ENCODE peak calls at places on chromosomes 1 and 21, in seven cellular contexts. Y is esophagus squamous epithelium, G is RWPE1, P is uterus, C is AG04450, R is fibroblast of pulmonary artery, J is brain microvascular endothelial cell. M is an unnamed sample.

GRCh38 chr1:234778215-234779159 is 168.5 kb upstream of the IRF2BP2 start:
- DNase-seq in Y (no peak), G (no peak), P (no peak), C (no peak), R (no peak), J (no peak), M (no peak)

GRCh38 chr1:65148548-65149390 is 766 bp downstream of the AK4 start:
- DNase-seq in Y (no peak), G (peak; percentile 41), P (peak; percentile 47), C (no peak), R (peak; percentile 56), J (no peak), M (peak; percentile 71)

GRCh38 chr21:37459575-37459974 is 93.0 kb downstream of the DYRK1A start:
- DNase-seq in Y (no peak), G (peak; percentile 21), P (no peak), C (peak; percentile 30), R (peak; percentile 45), J (peak; percentile 56), M (no peak)

GRCh38 chr21:32445101-32445500 is 32.6 kb downstream of the EVA1C start:
- DNase-seq in Y (no peak), G (no peak), P (no peak), C (no peak), R (no peak), J (no peak), M (no peak)

GRCh38 chr1:84996846-84997666 is at the start of gene MCOLN2:
- DNase-seq in Y (no peak), G (peak; percentile 45), P (no peak), C (no peak), R (peak; percentile 10), J (no peak), M (peak; percentile 69)

GRCh38 chr1:60621524-60621923 is 460.8 kb upstream of the NFIA start:
- DNase-seq in Y (no peak), G (no peak), P (no peak), C (no peak), R (peak; percentile 73), J (peak; percentile 31), M (no peak)

GRCh38 chr1:103211073-103211472 is 102.8 kb upstream of the COL11A1 start:
- DNase-seq in Y (no peak), G (no peak), P (no peak), C (no peak), R (peak; percentile 10), J (peak; percentile 35), M (no peak)

GRCh38 chr1:27416387-27417111 is 24.1 kb downstream of the GPR3 start:
- DNase-seq in Y (no peak), G (no peak), P (no peak), C (no peak), R (peak; percentile 79), J (peak; percentile 62), M (peak; percentile 80)

GRCh38 chr1:201016211-201016651 is 7.3 kb downstream of the KIF21B start:
- DNase-seq in Y (no peak), G (no peak), P (no peak), C (peak; percentile 7), R (peak; percentile 38), J (no peak), M (peak; percentile 44)

GRCh38 chr1:9095818-9096217 is 26.4 kb upstream of the SLC2A5 start:
- DNase-seq in Y (no peak), G (no peak), P (no peak), C (no peak), R (no peak), J (no peak), M (no peak)

GRCh38 chr1:172041689-172042088 is 200.4 kb downstream of the DNM3 start:
- DNase-seq in Y (no peak), G (peak; percentile 8), P (peak; percentile 35), C (no peak), R (peak; percentile 57), J (no peak), M (no peak)

GRCh38 chr1:218480691-218481099 is 135.6 kb downstream of the TGFB2 start:
- DNase-seq in Y (no peak), G (peak; percentile 49), P (no peak), C (peak; percentile 63), R (peak; percentile 72), J (no peak), M (no peak)

GRCh38 chr1:91617242-91617837 is 116.7 kb downstream of the CDC7 start:
- DNase-seq in Y (no peak), G (no peak), P (peak; percentile 62), C (no peak), R (no peak), J (no peak), M (peak; percentile 21)

GRCh38 chr1:201149400-201149799 is 4.9 kb downstream of the TMEM9 start:
- DNase-seq in Y (no peak), G (peak; percentile 82), P (no peak), C (no peak), R (peak; percentile 55), J (peak; percentile 13), M (peak; percentile 44)

DNA sequence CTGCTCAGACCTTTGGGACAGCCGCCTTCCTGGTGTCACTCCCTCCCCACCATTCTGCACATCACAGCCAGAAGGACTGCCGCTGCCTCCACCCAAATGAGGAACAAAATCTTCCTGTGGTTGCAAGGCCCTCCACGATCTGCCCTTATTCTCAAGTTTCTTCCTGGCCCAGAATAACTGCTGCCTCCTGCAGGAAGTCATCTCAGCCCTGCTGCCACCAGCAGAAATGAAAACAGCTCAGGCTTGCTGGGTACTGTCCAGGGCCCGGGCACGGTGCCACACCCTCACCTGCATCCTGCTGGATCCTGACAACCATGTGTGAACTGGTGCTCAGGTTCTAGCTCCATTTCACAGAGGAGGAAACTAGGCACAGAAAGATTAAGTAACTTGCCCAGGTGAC is 2.8 kb downstream of the CLDN19 start:
- DNase-seq in Y (no peak), G (no peak), P (no peak), C (no peak), R (no peak), J (no peak), M (no peak)
- TF ChIP-seq CTCF in Y (no peak), G (no peak), P (no peak), C (no peak), R (no peak), J (peak; percentile 19), M (no peak)

GRCh38 chr21:38499296-38499695 is 1.0 kb upstream of the ERG start:
- DNase-seq in Y (no peak), G (no peak), P (no peak), C (no peak), R (peak; percentile 33), J (no peak), M (no peak)
- TF ChIP-seq CTCF in Y (no peak), G (no peak), P (no peak), C (no peak), R (no peak), J (no peak), M (no peak)

DNA sequence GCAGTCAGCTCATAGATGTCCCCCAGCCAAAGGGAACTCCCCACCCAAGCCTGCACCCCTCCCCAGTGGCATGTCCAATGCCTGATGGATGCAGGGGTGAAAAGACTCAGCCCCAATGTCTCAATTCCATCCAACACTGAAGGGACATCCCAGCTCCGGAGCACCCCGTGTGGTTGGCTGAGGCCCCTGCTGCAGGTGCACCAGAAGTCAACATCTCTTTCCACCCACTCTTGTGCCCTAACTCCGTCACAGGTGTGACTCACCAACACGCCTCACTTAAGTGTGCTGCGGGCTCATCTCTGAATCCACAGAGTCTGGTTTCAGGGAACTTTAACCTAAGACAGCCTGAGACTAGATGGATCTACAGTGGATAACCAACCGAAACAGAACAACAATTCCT is 40.9 kb upstream of the ZBTB18 start:
- DNase-seq in Y (no peak), G (no peak), P (no peak), C (no peak), R (no peak), J (no peak), M (no peak)
- TF ChIP-seq CTCF in Y (no peak), G (no peak), P (no peak), C (peak; percentile 13), R (no peak), J (peak; percentile 43), M (no peak)

DNA sequence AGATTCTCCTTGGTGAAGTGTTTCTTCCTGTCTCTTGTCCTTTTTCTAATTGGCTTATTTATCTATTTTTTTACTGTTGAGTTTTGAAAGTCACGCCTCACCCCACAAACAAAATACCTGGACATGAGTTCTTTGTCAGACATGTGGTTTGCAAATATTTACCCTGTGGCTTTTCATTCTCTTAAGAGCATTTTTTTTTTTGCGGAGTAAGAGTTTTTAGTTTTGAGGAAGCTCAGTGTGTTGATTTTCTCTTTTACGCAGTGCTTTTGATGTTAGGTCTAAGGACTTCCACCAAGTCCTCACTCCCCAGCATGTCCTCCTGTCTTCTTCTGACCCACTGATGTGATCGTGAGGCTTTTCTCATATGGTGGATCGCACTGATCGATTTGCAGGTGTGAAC is 7.6 kb downstream of the DFFB start:
- DNase-seq in Y (no peak), G (no peak), P (no peak), C (no peak), R (no peak), J (no peak), M (no peak)
- TF ChIP-seq CTCF in Y (no peak), G (no peak), P (no peak), C (no peak), R (no peak), J (no peak), M (no peak)

DNA sequence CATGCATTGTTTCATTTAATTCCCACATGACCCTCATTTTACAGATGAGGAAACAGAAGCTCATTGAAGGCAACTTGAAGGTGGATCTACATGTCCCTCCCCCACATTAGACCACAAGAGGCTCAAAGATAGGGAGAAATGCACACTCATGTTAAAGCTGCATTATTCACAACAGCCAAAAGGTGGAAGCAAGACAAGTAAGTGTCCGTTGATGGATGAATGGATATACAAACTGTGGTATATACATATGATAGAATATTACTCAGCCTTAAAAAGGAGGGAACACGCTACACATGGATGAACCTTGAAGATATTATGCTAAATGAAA is 149.7 kb upstream of the JUN start:
- DNase-seq in Y (no peak), G (no peak), P (no peak), C (no peak), R (peak; percentile 10), J (peak; percentile 7), M (peak; percentile 24)
- TF ChIP-seq CTCF in Y (no peak), G (no peak), P (no peak), C (no peak), R (no peak), J (no peak), M (no peak)

DNA sequence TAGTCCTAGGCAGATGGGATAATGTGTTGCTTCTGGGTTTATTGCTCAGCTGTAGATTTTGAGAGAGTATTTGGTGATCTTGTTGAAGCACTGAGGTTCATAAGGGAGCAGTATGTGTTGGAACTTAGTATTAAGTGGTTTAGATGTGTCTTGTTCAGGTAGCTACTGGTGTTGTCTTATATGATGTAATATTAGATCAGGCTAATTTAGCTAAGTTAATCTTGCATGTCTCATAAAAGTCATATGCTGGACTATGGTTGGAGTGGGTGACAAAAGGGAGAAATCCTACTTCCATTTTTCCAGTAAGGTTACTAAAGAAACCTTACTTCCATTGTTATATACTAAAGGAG is 196.4 kb downstream of the CLEC20A start:
- DNase-seq in Y (no peak), G (no peak), P (no peak), C (no peak), R (no peak), J (no peak), M (no peak)
- TF ChIP-seq CTCF in Y (no peak), G (no peak), P (no peak), C (no peak), R (no peak), J (no peak), M (no peak)

M was measured in cardiac muscle cell.